ENCODE peak calls at places on chromosomes 4 and X, in six cellular contexts. U, B, K, F, O and X are unnamed samples.

GRCh38 chr4:94410678-94411206 is 41.0 kb upstream of the PDLIM5 start:
- DNase-seq in U (peak), B (no peak), K (no peak), F (no peak), O (peak), X (no peak)

GRCh38 chrX:39969826-39970569 is 127.8 kb downstream of the BCOR start:
- DNase-seq in U (no peak), B (no peak), K (no peak), F (no peak), O (no peak), X (no peak)

GRCh38 chrX:153317306-153317705 is 4.3 kb downstream of the PNMA6F start:
- DNase-seq in U (no peak), B (no peak), K (no peak), F (no peak), O (no peak), X (no peak)

GRCh38 chrX:46770817-46771163 is 11.9 kb upstream of the SLC9A7 start:
- DNase-seq in U (peak), B (peak), K (peak), F (no peak), O (peak), X (no peak)

GRCh38 chr4:184649971-184650855 is 675 bp downstream of the PRIMPOL start:
- DNase-seq in U (peak), B (no peak), K (peak), F (no peak), O (peak), X (no peak)

GRCh38 chrX:46912673-46913491 is 661 bp downstream of the JADE3 start:
- DNase-seq in U (peak), B (no peak), K (peak), F (peak), O (peak), X (peak)

GRCh38 chrX:134623293-134624045 is 34.8 kb downstream of the PLAC1 start:
- DNase-seq in U (peak), B (no peak), K (no peak), F (no peak), O (peak), X (no peak)

GRCh38 chr4:109424093-109424818 is 9.4 kb upstream of the SEC24B start:
- DNase-seq in U (no peak), B (no peak), K (no peak), F (no peak), O (no peak), X (no peak)

GRCh38 chr4:170420255-170420693 is 330.5 kb upstream of the AADAT start:
- DNase-seq in U (no peak), B (peak), K (no peak), F (no peak), O (peak), X (no peak)

GRCh38 chr4:37008199-37008598 is 236.3 kb upstream of the NWD2 start:
- DNase-seq in U (peak), B (no peak), K (no peak), F (no peak), O (peak), X (no peak)

GRCh38 chr4:107870236-107870635 is 45.5 kb downstream of the SGMS2 start:
- DNase-seq in U (no peak), B (no peak), K (no peak), F (no peak), O (no peak), X (no peak)

GRCh38 chr4:101885574-101885973 is 95.0 kb downstream of the BANK1 start:
- DNase-seq in U (peak), B (no peak), K (no peak), F (no peak), O (peak), X (no peak)

GRCh38 chrX:12890467-12890866 is 16.0 kb upstream of the TLR8 start:
- DNase-seq in U (peak), B (no peak), K (no peak), F (peak), O (no peak), X (no peak)

GRCh38 chr4:140372607-140373327 is 679 bp upstream of the SCOC start:
- DNase-seq in U (peak), B (no peak), K (no peak), F (peak), O (peak), X (no peak)

GRCh38 chrX:85244411-85245210 is 820 bp downstream of the ZNF711 start:
- DNase-seq in U (peak), B (no peak), K (no peak), F (peak), O (no peak), X (no peak)

GRCh38 chr4:8917321-8917811 is 45.7 kb upstream of the HMX1 start:
- DNase-seq in U (no peak), B (no peak), K (no peak), F (no peak), O (no peak), X (no peak)

DNA sequence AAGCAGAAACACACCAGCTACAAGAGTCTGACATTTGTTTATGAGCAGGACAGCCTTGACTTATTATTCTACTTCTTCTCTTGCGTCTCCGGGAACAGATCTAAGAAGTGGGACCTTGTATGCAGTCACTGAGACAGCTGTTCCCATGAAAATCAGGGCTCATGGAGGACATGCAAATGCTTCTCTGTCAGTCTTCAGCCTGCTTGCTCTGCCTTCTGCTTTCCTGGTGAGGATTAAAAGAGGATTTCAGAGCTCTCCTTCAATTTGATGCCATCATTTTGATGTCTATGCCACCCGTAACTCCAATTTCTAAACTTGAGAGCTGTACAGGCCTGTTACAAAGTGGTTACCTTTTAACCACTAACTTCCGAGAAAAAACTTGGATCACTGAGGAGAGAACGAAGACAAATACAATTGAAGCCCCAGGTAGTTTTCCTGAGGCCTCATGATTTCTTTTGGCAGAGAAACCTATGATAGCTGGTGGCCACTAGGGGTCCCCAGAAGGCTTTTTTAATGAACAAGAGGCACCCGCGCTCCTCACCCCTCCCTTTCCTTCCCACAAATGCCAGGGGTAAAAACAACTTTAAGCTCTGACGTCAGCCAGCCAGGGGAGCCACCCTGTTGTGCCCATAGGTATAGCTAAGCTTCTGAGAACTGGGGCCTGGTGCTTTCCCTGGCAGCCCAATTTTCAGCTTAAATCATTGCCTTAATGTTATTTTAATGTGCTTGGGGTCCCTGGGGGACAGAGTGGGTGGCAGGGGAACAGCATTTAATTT is 97.0 kb downstream of the DDIT4L start:
- DNase-seq in U (peak), B (peak), K (peak), F (peak), O (peak), X (peak)
- TF ChIP-seq CTCF in U (peak), B (peak), K (peak), F (peak), O (peak), X (peak)

DNA sequence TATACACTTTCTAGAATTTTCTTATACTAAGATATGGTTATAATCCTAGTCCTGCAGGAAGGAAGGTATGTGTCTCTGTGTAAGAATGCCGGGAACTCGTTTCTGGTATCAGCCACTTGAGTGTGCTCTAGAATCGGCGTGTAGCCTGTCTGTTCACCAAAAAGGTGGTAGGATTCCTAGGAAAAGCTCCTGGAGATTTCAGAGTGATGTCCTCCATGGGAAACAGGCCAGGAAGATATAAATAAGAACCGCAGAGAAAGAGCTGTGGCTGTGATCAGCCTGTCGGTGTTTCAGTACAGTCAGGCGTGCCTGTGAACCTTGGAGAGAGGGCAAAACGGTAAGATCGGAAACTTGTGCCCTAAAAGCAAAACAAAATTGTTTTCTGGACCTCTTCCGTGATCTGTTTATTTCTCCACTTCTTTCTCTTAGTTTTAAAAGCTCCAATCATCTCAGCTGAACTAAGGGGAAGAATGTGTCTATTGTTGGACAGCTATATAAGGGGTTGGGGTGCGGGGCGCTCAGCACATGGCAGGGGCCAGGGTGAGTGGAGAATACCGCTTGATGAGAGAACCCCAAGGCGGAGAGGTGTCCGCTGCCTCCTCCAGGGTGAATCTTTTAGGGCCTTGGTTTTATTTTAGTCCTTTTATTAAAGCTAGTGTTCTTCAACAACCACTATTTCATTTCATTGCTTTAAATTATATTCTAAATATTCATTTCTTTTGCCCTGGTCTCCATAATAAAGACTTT is 303.8 kb upstream of the TENM3 start:
- DNase-seq in U (peak), B (no peak), K (peak), F (no peak), O (peak), X (no peak)
- TF ChIP-seq CTCF in U (peak), B (no peak), K (peak), F (no peak), O (no peak), X (no peak)

GRCh38 chr4:136687596-136687995 is 844.7 kb downstream of the PCDH18 start:
- DNase-seq in U (no peak), B (no peak), K (no peak), F (no peak), O (no peak), X (no peak)

GRCh38 chr4:136691607-136692006 is 840.7 kb downstream of the PCDH18 start:
- DNase-seq in U (no peak), B (no peak), K (no peak), F (no peak), O (no peak), X (no peak)

GRCh38 chr4:136690363-136690762 is 841.9 kb downstream of the PCDH18 start:
- DNase-seq in U (no peak), B (no peak), K (no peak), F (no peak), O (no peak), X (no peak)

DNA sequence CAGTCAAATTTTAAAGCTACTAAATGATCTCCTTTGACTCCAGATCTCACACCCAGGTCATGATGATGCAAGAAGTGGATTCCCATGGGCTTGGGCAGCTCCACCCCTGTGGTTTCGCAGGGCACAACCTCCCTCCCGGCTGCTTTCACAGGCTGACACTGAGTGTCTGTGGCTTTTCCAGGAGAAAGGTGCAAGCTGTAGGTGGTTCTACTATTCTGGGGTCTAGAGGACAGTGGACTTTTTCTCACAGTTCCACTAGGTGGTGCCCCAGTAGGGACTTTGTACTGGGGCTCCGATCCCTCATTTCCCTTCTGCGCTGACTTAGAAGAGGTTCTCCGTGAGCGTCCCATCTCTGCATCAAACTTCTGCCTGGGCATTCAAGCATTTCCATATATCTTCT is 845.2 kb downstream of the PCDH18 start:
- DNase-seq in U (no peak), B (no peak), K (no peak), F (no peak), O (peak), X (no peak)
- TF ChIP-seq CTCF in U (peak), B (peak), K (no peak), F (no peak), O (peak), X (no peak)

DNA sequence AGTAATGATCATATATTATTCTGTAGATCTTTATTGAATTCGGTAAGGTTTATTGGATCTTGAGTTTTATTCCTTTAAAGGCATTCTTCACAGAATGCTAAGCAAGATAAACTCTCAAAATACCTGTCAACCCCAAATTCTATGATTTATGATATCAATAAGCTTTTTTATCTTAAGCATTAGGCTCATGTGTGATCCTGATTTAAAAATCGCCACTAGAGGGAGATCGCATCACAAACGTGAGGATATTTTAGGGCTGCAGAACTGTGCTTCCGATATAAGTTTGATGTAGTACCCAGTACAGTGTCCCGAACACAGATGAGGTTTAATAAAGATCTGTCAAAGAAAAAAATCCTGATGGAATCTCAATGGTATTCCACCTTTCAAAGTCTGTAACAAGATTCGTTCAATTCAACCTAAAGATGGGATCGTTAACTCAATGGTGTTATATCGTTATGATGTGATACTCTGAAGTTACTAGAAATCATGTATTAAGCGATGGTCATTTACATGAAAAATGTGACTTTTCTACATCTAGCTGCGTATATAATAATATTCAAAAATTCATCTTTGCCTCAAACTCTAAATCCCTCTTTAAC is 169.0 kb downstream of the CORIN start:
- DNase-seq in U (peak), B (peak), K (peak), F (peak), O (peak), X (no peak)
- TF ChIP-seq CTCF in U (peak), B (peak), K (peak), F (peak), O (peak), X (peak)

GRCh38 chrX:71099736-71100135 is 4.1 kb downstream of the FOXO4 start:
- DNase-seq in U (no peak), B (no peak), K (no peak), F (no peak), O (no peak), X (no peak)

GRCh38 chrX:71098951-71099506 is 3.4 kb downstream of the FOXO4 start:
- DNase-seq in U (no peak), B (no peak), K (no peak), F (no peak), O (no peak), X (no peak)

GRCh38 chrX:71102292-71102691 is 4.2 kb downstream of the CXorf65 start:
- DNase-seq in U (no peak), B (no peak), K (no peak), F (no peak), O (no peak), X (no peak)

GRCh38 chrX:71103110-71103983 is 3.2 kb downstream of the CXorf65 start:
- DNase-seq in U (no peak), B (no peak), K (no peak), F (peak), O (no peak), X (no peak)

GRCh38 chrX:71100581-71101505 is 5.2 kb downstream of the FOXO4 start:
- DNase-seq in U (no peak), B (no peak), K (no peak), F (no peak), O (no peak), X (no peak)
- TF ChIP-seq CTCF in U (no peak), B (no peak), K (no peak), F (no peak), O (no peak), X (no peak)

GRCh38 chr4:3465698-3466671 is 2.9 kb downstream of the DOK7 start:
- DNase-seq in U (no peak), B (no peak), K (no peak), F (no peak), O (no peak), X (no peak)
- TF ChIP-seq CTCF in U (peak), B (peak), K (peak), F (no peak), O (peak), X (no peak)

DNA sequence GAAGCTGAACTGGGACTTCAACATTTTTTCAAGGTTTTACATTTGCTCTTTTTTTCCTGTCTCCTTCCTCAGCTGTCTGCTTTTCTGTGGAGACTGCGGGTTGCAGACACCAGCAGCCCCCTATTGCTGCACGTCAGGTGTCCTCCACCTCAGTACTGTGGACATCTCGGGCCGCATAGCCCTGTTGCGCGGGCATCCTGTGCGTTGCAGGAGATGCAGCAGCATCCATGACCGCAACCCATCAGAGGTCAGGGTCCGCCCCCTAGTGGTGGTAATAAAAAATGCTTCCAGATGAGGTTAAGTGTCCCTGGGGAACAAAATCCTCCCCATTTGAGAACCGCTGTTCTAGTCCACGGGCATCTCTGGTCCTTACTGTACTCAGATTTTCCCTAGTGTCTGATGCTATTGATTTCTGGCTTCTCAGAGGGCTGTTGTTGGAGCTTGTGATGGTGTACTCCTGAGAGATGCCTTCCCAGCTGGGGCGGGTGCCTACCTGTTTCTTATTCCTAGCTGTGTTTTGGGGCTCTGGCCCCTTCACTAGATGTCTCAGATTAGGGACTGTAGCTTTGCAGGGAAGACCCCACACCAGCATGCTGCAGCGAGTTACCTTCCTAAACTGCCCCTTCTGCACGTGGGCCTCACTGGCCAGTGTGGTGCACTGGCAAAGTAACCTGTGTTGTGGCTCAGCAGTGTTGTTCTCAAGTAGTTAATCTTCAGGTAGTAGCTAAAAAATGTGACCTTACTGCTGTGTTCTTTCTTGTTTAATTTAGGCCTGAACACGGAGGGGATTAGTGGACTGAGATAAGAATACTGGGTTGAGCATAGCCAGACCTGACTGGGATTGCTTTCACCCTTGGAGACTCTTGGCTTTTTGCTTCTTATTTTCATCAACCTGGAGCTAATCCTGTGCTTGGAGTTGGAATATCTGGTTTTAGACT is 28.2 kb downstream of the NSD2 start:
- DNase-seq in U (peak), B (peak), K (peak), F (peak), O (peak), X (peak)
- TF ChIP-seq CTCF in U (peak), B (peak), K (peak), F (peak), O (peak), X (peak)

GRCh38 chrX:107467271-107467670 is 17.8 kb downstream of the FRMPD3 start:
- DNase-seq in U (no peak), B (no peak), K (no peak), F (no peak), O (no peak), X (no peak)

GRCh38 chrX:107470198-107470597 is 20.7 kb downstream of the FRMPD3 start:
- DNase-seq in U (no peak), B (no peak), K (no peak), F (no peak), O (no peak), X (no peak)

GRCh38 chrX:107465932-107466620 is 16.6 kb downstream of the FRMPD3 start:
- DNase-seq in U (no peak), B (no peak), K (no peak), F (no peak), O (no peak), X (no peak)

DNA sequence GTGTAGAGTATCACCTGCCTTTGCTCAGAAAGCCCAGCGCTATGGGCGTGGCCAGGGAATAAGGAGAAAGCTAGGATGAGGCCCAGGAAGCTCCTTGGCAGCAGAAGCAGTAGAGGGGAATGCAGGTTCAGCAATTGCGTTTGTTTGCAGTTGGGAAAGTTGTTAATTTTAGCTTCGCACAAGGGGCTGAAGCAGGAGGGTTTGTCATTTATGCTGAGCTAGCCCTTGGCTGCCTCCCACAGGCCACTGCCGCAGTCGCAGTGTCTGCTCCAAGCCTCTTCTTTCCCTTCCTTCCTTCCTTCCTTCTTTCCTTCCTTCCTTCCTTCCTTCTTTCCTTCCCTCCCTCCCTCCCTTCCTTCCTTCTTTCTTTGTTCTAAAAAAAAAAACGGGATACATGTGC is 21.5 kb downstream of the FRMPD3 start:
- DNase-seq in U (no peak), B (no peak), K (no peak), F (no peak), O (no peak), X (no peak)
- TF ChIP-seq CTCF in U (no peak), B (no peak), K (no peak), F (no peak), O (no peak), X (no peak)